ENCODE peak calls at places on chromosomes 11 and 22, in six cellular contexts. One of them, this sample, is unnamed.

GRCh38 chr11:17954395-17955252 is 58.2 kb downstream of the SERGEF start:
- DNase-seq in neuronal stem cell: no peak
- DNase-seq in mammary epithelial cell: no peak
- DNase-seq in lower lobe of right lung: no peak
- DNase-seq in dorsolateral prefrontal cortex: no peak
- DNase-seq in PC-9: no peak
- DNase-seq in this sample: peak; percentile 12

GRCh38 chr11:34330653-34331052 is 27.2 kb downstream of the ABTB2 start:
- DNase-seq in PC-9: no peak
- DNase-seq in dorsolateral prefrontal cortex: no peak
- DNase-seq in lower lobe of right lung: no peak
- DNase-seq in neuronal stem cell: no peak
- DNase-seq in mammary epithelial cell: no peak
- DNase-seq in this sample: no peak

GRCh38 chr11:78199653-78200015 is 10.9 kb downstream of the USP35 start:
- DNase-seq in mammary epithelial cell: no peak
- DNase-seq in lower lobe of right lung: no peak
- DNase-seq in neuronal stem cell: no peak
- DNase-seq in PC-9: no peak
- DNase-seq in dorsolateral prefrontal cortex: no peak
- DNase-seq in this sample: no peak

GRCh38 chr11:92703431-92703830 is 266.0 kb upstream of the MTNR1B start:
- DNase-seq in mammary epithelial cell: peak; percentile 49
- DNase-seq in lower lobe of right lung: no peak
- DNase-seq in PC-9: no peak
- DNase-seq in neuronal stem cell: no peak
- DNase-seq in dorsolateral prefrontal cortex: no peak
- DNase-seq in this sample: no peak

GRCh38 chr22:39236321-39237275 is 8.2 kb downstream of the PDGFB start:
- DNase-seq in lower lobe of right lung: peak; percentile 51
- DNase-seq in neuronal stem cell: no peak
- DNase-seq in PC-9: no peak
- DNase-seq in dorsolateral prefrontal cortex: no peak
- DNase-seq in mammary epithelial cell: no peak
- DNase-seq in this sample: peak; percentile 60

GRCh38 chr22:42720263-42721044 is at the start of gene A4GALT:
- DNase-seq in mammary epithelial cell: no peak
- DNase-seq in neuronal stem cell: no peak
- DNase-seq in dorsolateral prefrontal cortex: no peak
- DNase-seq in PC-9: peak; percentile 27
- DNase-seq in lower lobe of right lung: no peak
- DNase-seq in this sample: no peak

GRCh38 chr11:60924110-60924905 is at the start of gene TMEM132A:
- DNase-seq in neuronal stem cell: peak; percentile 63
- DNase-seq in lower lobe of right lung: peak; percentile 75
- DNase-seq in mammary epithelial cell: peak; percentile 70
- DNase-seq in PC-9: peak; percentile 78
- DNase-seq in dorsolateral prefrontal cortex: peak; percentile 88
- DNase-seq in this sample: peak; percentile 62

GRCh38 chr11:106879029-106879428 is 139.2 kb downstream of the GUCY1A2 start:
- DNase-seq in dorsolateral prefrontal cortex: no peak
- DNase-seq in lower lobe of right lung: no peak
- DNase-seq in neuronal stem cell: no peak
- DNase-seq in mammary epithelial cell: no peak
- DNase-seq in PC-9: no peak
- DNase-seq in this sample: no peak

GRCh38 chr11:75563501-75563977 is 1.5 kb downstream of the SERPINH1 start:
- DNase-seq in dorsolateral prefrontal cortex: no peak
- DNase-seq in mammary epithelial cell: no peak
- DNase-seq in PC-9: no peak
- DNase-seq in lower lobe of right lung: no peak
- DNase-seq in neuronal stem cell: no peak
- DNase-seq in this sample: no peak

GRCh38 chr11:112223125-112223524 is 3.1 kb upstream of the PTS start:
- DNase-seq in lower lobe of right lung: no peak
- DNase-seq in PC-9: no peak
- DNase-seq in neuronal stem cell: no peak
- DNase-seq in dorsolateral prefrontal cortex: no peak
- DNase-seq in mammary epithelial cell: peak; percentile 62
- DNase-seq in this sample: no peak

GRCh38 chr11:287821-288327 is 1.1 kb upstream of the PGGHG start:
- DNase-seq in mammary epithelial cell: no peak
- DNase-seq in lower lobe of right lung: peak; percentile 66
- DNase-seq in dorsolateral prefrontal cortex: no peak
- DNase-seq in PC-9: peak; percentile 41
- DNase-seq in neuronal stem cell: no peak
- DNase-seq in this sample: peak; percentile 23

GRCh38 chr11:60840711-60841430 is 1.0 kb upstream of the CCDC86 start:
- DNase-seq in lower lobe of right lung: no peak
- DNase-seq in mammary epithelial cell: no peak
- DNase-seq in neuronal stem cell: no peak
- DNase-seq in PC-9: no peak
- DNase-seq in dorsolateral prefrontal cortex: no peak
- DNase-seq in this sample: peak; percentile 18

GRCh38 chr11:331332-332060 is 10.8 kb upstream of the IFITM3 start:
- DNase-seq in dorsolateral prefrontal cortex: no peak
- DNase-seq in lower lobe of right lung: no peak
- DNase-seq in neuronal stem cell: no peak
- DNase-seq in PC-9: no peak
- DNase-seq in mammary epithelial cell: no peak
- DNase-seq in this sample: no peak

GRCh38 chr11:28877366-28877765 is 769.2 kb downstream of the METTL15 start:
- DNase-seq in PC-9: no peak
- DNase-seq in neuronal stem cell: no peak
- DNase-seq in mammary epithelial cell: no peak
- DNase-seq in dorsolateral prefrontal cortex: no peak
- DNase-seq in lower lobe of right lung: no peak
- DNase-seq in this sample: no peak

GRCh38 chr11:16169946-16170345 is 186.4 kb downstream of the SOX6 start:
- DNase-seq in dorsolateral prefrontal cortex: no peak
- DNase-seq in neuronal stem cell: no peak
- DNase-seq in PC-9: no peak
- DNase-seq in lower lobe of right lung: no peak
- DNase-seq in mammary epithelial cell: no peak
- DNase-seq in this sample: no peak

GRCh38 chr11:95398437-95399112 is 167.6 kb upstream of the SESN3 start:
- DNase-seq in lower lobe of right lung: no peak
- DNase-seq in dorsolateral prefrontal cortex: no peak
- DNase-seq in neuronal stem cell: no peak
- DNase-seq in mammary epithelial cell: peak; percentile 19
- DNase-seq in PC-9: no peak
- DNase-seq in this sample: no peak

GRCh38 chr11:88345408-88345807 is 7.9 kb upstream of the CTSC start:
- DNase-seq in neuronal stem cell: no peak
- DNase-seq in lower lobe of right lung: no peak
- DNase-seq in PC-9: no peak
- DNase-seq in dorsolateral prefrontal cortex: no peak
- DNase-seq in mammary epithelial cell: peak; percentile 84
- DNase-seq in this sample: no peak

DNA sequence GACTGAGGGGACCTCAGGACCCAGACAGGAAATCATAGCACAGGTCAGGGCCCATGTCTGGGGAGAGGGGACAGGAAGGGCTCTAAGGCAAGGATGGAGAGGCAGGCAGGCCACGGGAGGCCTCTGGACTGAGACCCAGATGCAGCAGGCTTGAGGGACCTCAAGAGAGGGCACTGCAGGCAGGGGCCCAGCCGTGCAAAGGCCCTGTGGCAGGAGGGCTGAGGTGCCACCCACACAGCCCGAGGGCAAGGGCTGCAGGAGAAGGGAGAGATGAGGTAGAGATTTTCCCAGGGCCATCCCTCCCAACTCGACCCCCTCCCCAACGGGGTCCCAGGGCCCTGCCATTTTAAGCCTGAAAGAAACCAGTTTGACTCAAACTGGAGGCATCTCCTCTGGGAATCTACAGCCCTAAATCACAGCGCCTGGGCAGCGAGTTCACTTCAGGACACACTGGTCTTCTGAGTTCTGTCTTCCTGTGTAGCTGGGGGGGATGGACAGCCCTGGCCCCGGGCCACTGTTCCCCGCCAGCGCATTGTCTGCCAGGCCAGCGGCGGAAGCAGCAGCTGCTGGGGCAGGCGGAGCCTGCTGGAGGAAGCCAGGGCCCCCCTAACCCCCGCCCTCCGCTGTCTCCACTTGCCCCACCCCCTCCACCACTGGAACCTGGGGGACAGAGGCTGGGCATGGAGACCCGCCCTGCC is 20.3 kb upstream of the WNT7B start:
- DNase-seq in lower lobe of right lung: peak; percentile 86
- DNase-seq in mammary epithelial cell: peak; percentile 36
- DNase-seq in dorsolateral prefrontal cortex: peak; percentile 69
- DNase-seq in PC-9: peak; percentile 91
- DNase-seq in neuronal stem cell: no peak
- DNase-seq in this sample: peak; percentile 81
- H3K27ac ChIP-seq in lower lobe of right lung: peak overlapping the region; percentile 84
- H3K27ac ChIP-seq in mammary epithelial cell: no peak overlapping the region
- H3K27ac ChIP-seq in dorsolateral prefrontal cortex: peak overlapping the region; percentile 57
- H3K27ac ChIP-seq in PC-9: no peak overlapping the region
- H3K27ac ChIP-seq in neuronal stem cell: no peak overlapping the region
- H3K27ac ChIP-seq in this sample: peak overlapping the region; percentile 84

GRCh38 chr22:23246982-23247766 is 66.9 kb downstream of the BCR start:
- DNase-seq in dorsolateral prefrontal cortex: no peak
- DNase-seq in PC-9: no peak
- DNase-seq in lower lobe of right lung: no peak
- DNase-seq in neuronal stem cell: no peak
- DNase-seq in mammary epithelial cell: no peak
- DNase-seq in this sample: no peak

GRCh38 chr22:23249506-23250423 is 69.5 kb downstream of the BCR start:
- DNase-seq in PC-9: no peak
- DNase-seq in mammary epithelial cell: no peak
- DNase-seq in neuronal stem cell: no peak
- DNase-seq in dorsolateral prefrontal cortex: no peak
- DNase-seq in lower lobe of right lung: no peak
- DNase-seq in this sample: peak; percentile 33

GRCh38 chr22:23245799-23246136 is 65.5 kb downstream of the BCR start:
- DNase-seq in dorsolateral prefrontal cortex: no peak
- DNase-seq in neuronal stem cell: no peak
- DNase-seq in mammary epithelial cell: peak; percentile 9
- DNase-seq in PC-9: no peak
- DNase-seq in lower lobe of right lung: no peak
- DNase-seq in this sample: no peak

GRCh38 chr22:23250424-23251363 is 70.4 kb downstream of the BCR start:
- DNase-seq in neuronal stem cell: no peak
- DNase-seq in lower lobe of right lung: no peak
- DNase-seq in mammary epithelial cell: no peak
- DNase-seq in PC-9: no peak
- DNase-seq in dorsolateral prefrontal cortex: no peak
- DNase-seq in this sample: no peak

DNA sequence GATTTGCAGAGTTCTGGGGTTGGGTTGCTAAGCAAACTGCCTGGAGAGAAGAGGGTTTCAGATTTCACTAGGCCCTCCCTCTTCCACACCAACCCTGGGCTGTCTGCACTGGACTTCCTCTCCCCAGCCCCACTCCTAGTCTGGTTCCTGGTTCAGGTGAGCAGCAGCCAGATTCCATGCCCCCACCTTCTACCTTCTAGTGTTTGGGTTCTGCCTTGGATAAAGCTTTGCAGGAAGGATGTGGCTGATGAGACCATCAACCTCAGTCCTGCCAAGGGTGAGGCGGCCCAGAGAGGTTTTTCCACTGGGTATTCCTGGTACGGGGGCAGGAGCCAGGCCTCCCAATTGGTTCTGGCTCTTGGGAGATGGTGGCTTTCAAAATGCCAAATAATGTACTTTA is 68.3 kb downstream of the BCR start:
- DNase-seq in mammary epithelial cell: peak; percentile 31
- DNase-seq in PC-9: peak; percentile 57
- DNase-seq in neuronal stem cell: no peak
- DNase-seq in lower lobe of right lung: no peak
- DNase-seq in dorsolateral prefrontal cortex: no peak
- DNase-seq in this sample: peak; percentile 62
- H3K27ac ChIP-seq in mammary epithelial cell: no peak overlapping the region
- H3K27ac ChIP-seq in PC-9: no peak overlapping the region
- H3K27ac ChIP-seq in neuronal stem cell: no peak overlapping the region
- H3K27ac ChIP-seq in lower lobe of right lung: peak overlapping the region; percentile 25
- H3K27ac ChIP-seq in dorsolateral prefrontal cortex: no peak overlapping the region
- H3K27ac ChIP-seq in this sample: no peak overlapping the region

GRCh38 chr11:122703541-122704272 is 48.2 kb downstream of the UBASH3B start:
- DNase-seq in mammary epithelial cell: no peak
- DNase-seq in lower lobe of right lung: no peak
- DNase-seq in neuronal stem cell: no peak
- DNase-seq in PC-9: peak; percentile 88
- DNase-seq in dorsolateral prefrontal cortex: no peak
- DNase-seq in this sample: no peak

GRCh38 chr11:122706261-122706660 is 50.7 kb downstream of the UBASH3B start:
- DNase-seq in dorsolateral prefrontal cortex: no peak
- DNase-seq in neuronal stem cell: no peak
- DNase-seq in mammary epithelial cell: peak; percentile 34
- DNase-seq in lower lobe of right lung: no peak
- DNase-seq in PC-9: no peak
- DNase-seq in this sample: no peak

GRCh38 chr11:122707111-122707510 is 51.6 kb downstream of the UBASH3B start:
- DNase-seq in neuronal stem cell: no peak
- DNase-seq in mammary epithelial cell: no peak
- DNase-seq in dorsolateral prefrontal cortex: no peak
- DNase-seq in lower lobe of right lung: no peak
- DNase-seq in PC-9: no peak
- DNase-seq in this sample: no peak

GRCh38 chr11:122706689-122707088 is 51.2 kb downstream of the UBASH3B start:
- DNase-seq in PC-9: no peak
- DNase-seq in dorsolateral prefrontal cortex: no peak
- DNase-seq in mammary epithelial cell: peak; percentile 57
- DNase-seq in neuronal stem cell: no peak
- DNase-seq in lower lobe of right lung: no peak
- DNase-seq in this sample: no peak

GRCh38 chr11:122705396-122705795 is 49.9 kb downstream of the UBASH3B start:
- DNase-seq in neuronal stem cell: no peak
- DNase-seq in PC-9: no peak
- DNase-seq in dorsolateral prefrontal cortex: no peak
- DNase-seq in lower lobe of right lung: no peak
- DNase-seq in mammary epithelial cell: no peak
- DNase-seq in this sample: no peak
- H3K27ac ChIP-seq in neuronal stem cell: no peak overlapping the region
- H3K27ac ChIP-seq in PC-9: peak overlapping the region; percentile 66
- H3K27ac ChIP-seq in dorsolateral prefrontal cortex: no peak overlapping the region
- H3K27ac ChIP-seq in lower lobe of right lung: no peak overlapping the region
- H3K27ac ChIP-seq in mammary epithelial cell: peak overlapping the region; percentile 62
- H3K27ac ChIP-seq in this sample: no peak overlapping the region

GRCh38 chr22:29330753-29331152 is 15.3 kb upstream of the RASL10A start:
- DNase-seq in dorsolateral prefrontal cortex: no peak
- DNase-seq in lower lobe of right lung: no peak
- DNase-seq in mammary epithelial cell: no peak
- DNase-seq in neuronal stem cell: no peak
- DNase-seq in PC-9: no peak
- DNase-seq in this sample: no peak
- H3K27ac ChIP-seq in dorsolateral prefrontal cortex: peak overlapping the region; percentile 78
- H3K27ac ChIP-seq in lower lobe of right lung: no peak overlapping the region
- H3K27ac ChIP-seq in mammary epithelial cell: no peak overlapping the region
- H3K27ac ChIP-seq in neuronal stem cell: no peak overlapping the region
- H3K27ac ChIP-seq in PC-9: no peak overlapping the region
- H3K27ac ChIP-seq in this sample: no peak overlapping the region

This sample was measured in thyroid gland.